ENCODE peak calls at places on chromosomes 7 and 10, in four cellular contexts. D is endothelial cell, L is cardiac muscle cell, E is choroid plexus epithelial cell. T is an unnamed sample.

GRCh38 chr7:70415179-70415972 is 716.6 kb upstream of the GALNT17 start:
- DNase-seq in L (no peak), D (no peak), E (no peak), T (no peak)

GRCh38 chr7:120832803-120833202 is 25.1 kb downstream of the TSPAN12 start:
- DNase-seq in L (no peak), E (no peak), D (no peak), T (no peak)

GRCh38 chr10:33485276-33485675 is 150.8 kb upstream of the NRP1 start:
- DNase-seq in L (no peak), E (no peak), D (no peak), T (no peak)

GRCh38 chr10:64733980-64734379 is 1212.8 kb downstream of the REEP3 start:
- DNase-seq in L (peak), D (peak), E (peak), T (peak)

GRCh38 chr7:22633286-22633953 is 93.6 kb upstream of the IL6 start:
- DNase-seq in L (no peak), D (no peak), E (no peak), T (no peak)

GRCh38 chr7:31094271-31094670 is 42.2 kb downstream of the ADCYAP1R1 start:
- DNase-seq in L (no peak), E (no peak), D (no peak), T (no peak)

GRCh38 chr10:20215547-20216152 is 399.4 kb downstream of the PLXDC2 start:
- DNase-seq in E (no peak), L (no peak), D (no peak), T (no peak)

GRCh38 chr10:78457804-78458483 is 424.3 kb downstream of the RPS24 start:
- DNase-seq in D (no peak), E (peak), L (no peak), T (no peak)

GRCh38 chr7:32506266-32507054 is 11.2 kb downstream of the AVL9 start:
- DNase-seq in D (no peak), L (no peak), E (peak), T (peak)

GRCh38 chr10:47452495-47453434 is 31.1 kb downstream of the ANXA8 start:
- DNase-seq in D (no peak), E (no peak), L (no peak), T (no peak)

GRCh38 chr10:59631237-59631636 is 78.4 kb downstream of the SLC16A9 start:
- DNase-seq in E (no peak), L (no peak), D (no peak), T (no peak)

GRCh38 chr10:27319752-27320561 is 79.4 kb upstream of the ACBD5 start:
- DNase-seq in L (peak), E (peak), D (peak), T (peak)

GRCh38 chr10:44030132-44030531 is 354.8 kb downstream of the CXCL12 start:
- DNase-seq in L (no peak), E (no peak), D (no peak), T (no peak)

GRCh38 chr10:96764345-96764744 is 44.0 kb upstream of the PIK3AP1 start:
- DNase-seq in L (no peak), D (no peak), E (no peak), T (no peak)

GRCh38 chr7:111012799-111013675 is 77.9 kb upstream of the LRRN3 start:
- DNase-seq in D (no peak), L (no peak), E (no peak), T (peak)

GRCh38 chr10:48976208-48976607 is 36.6 kb upstream of the LRRC18 start:
- DNase-seq in E (peak), D (peak), L (peak), T (peak)

GRCh38 chr7:149776848-149777407 is 3.5 kb upstream of the ZNF467 start:
- DNase-seq in E (no peak), D (no peak), L (no peak), T (no peak)

GRCh38 chr7:133936074-133936473 is 191.1 kb upstream of the LRGUK start:
- DNase-seq in L (no peak), E (peak), D (no peak), T (peak)

GRCh38 chr7:117781707-117782106 is 91.5 kb downstream of the CTTNBP2 start:
- DNase-seq in D (no peak), E (peak), L (no peak), T (no peak)
- TF ChIP-seq CTCF in D (no peak), E (no peak), L (no peak), T (no peak)

GRCh38 chr10:30238836-30239235 is 110.2 kb downstream of the MTPAP start:
- DNase-seq in D (no peak), E (no peak), L (no peak), T (no peak)

GRCh38 chr10:30241422-30242110 is 107.5 kb downstream of the MTPAP start:
- DNase-seq in L (no peak), E (no peak), D (no peak), T (no peak)
- TF ChIP-seq CTCF in L (no peak), E (no peak), D (no peak), T (no peak)

GRCh38 chr10:115968236-115968635 is 304.8 kb downstream of the GFRA1 start:
- DNase-seq in E (no peak), D (no peak), L (no peak), T (no peak)
- TF ChIP-seq CTCF in E (no peak), D (no peak), L (no peak), T (no peak)

GRCh38 chr7:26376208-26376917 is 84.7 kb downstream of the SNX10 start:
- DNase-seq in D (peak), L (peak), E (no peak), T (no peak)

GRCh38 chr7:26385240-26385639 is 93.6 kb downstream of the SNX10 start:
- DNase-seq in E (no peak), L (no peak), D (no peak), T (no peak)

GRCh38 chr7:26379711-26380110 is 88.0 kb downstream of the SNX10 start:
- DNase-seq in E (no peak), L (no peak), D (no peak), T (peak)

GRCh38 chr7:26375604-26376207 is 84.0 kb downstream of the SNX10 start:
- DNase-seq in E (no peak), D (no peak), L (peak), T (no peak)

GRCh38 chr7:26381476-26382175 is 90.0 kb downstream of the SNX10 start:
- DNase-seq in E (no peak), L (no peak), D (no peak), T (no peak)
- TF ChIP-seq CTCF in E (no peak), L (no peak), D (no peak), T (no peak)

GRCh38 chr7:73702665-73703064 is 16.8 kb downstream of the STX1A start:
- DNase-seq in D (no peak), L (no peak), E (no peak), T (no peak)

GRCh38 chr7:73700581-73701134 is 17.3 kb downstream of the BUD23 start:
- DNase-seq in E (no peak), L (no peak), D (no peak), T (no peak)

GRCh38 chr7:73700070-73700423 is 16.6 kb downstream of the BUD23 start:
- DNase-seq in L (no peak), E (no peak), D (no peak), T (no peak)

GRCh38 chr7:73702226-73702625 is 17.2 kb downstream of the STX1A start:
- DNase-seq in D (no peak), E (no peak), L (no peak), T (peak)

DNA sequence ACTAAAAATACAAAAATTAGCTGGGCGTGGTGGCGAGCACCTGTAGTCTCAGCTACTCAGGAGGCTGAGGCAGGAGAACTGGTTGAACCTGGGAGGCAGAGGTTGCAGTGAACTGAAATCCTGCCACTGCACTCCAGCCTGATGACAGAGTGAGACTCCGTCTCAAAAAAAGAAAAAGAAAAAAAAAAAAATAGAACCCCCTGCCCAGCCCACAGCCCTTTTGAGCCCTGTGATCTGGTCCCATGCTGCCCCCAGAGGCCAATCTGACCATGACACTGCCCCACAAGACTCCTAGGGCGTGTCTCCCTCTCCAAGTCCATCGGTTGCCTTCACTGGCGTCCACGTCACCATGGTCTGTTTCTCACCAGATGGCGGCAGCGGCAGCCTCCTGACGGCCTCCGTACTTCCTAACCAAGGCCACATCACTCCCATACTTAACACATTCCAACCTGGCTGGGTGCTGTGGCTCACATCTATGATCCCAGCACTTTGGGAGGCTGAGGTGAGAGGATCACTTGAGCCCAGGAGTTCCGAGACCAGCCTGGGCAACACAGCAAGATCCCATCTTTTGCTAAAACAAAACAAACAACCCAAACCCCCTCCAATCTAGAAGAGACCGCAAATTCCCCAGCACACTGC is 18.0 kb downstream of the STX1A start:
- DNase-seq in E (peak), L (peak), D (peak), T (peak)
- TF ChIP-seq CTCF in E (peak), L (peak), D (peak), T (peak)

GRCh38 chr7:132249591-132249971 is 326.7 kb downstream of the PLXNA4 start:
- DNase-seq in L (peak), E (peak), D (peak), T (peak)
- TF ChIP-seq CTCF in L (peak), E (peak), D (no peak), T (peak)

DNA sequence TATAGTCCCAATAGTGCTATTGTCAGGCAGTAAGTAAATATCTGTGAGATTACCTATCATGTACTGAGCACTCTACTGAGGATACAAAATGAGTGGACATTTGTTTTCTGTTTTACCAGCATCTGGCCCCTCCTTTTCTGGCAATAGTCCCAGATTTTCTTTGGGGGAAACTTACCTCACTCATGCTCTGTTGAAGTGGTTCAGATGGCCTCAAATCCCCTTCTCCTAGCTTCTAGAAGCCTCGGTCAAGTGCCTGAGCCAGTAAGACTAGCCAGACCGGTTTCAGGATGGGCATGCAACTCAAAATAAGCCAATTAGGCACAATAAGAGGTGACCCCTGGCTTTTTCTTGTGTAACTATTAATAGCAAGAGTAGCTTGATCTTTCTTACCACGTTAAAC is 19.7 kb downstream of the TRDMT1 start:
- DNase-seq in L (no peak), E (peak), D (no peak), T (no peak)
- TF ChIP-seq CTCF in L (no peak), E (no peak), D (no peak), T (no peak)

GRCh38 chr7:43921423-43921822 is 4.8 kb upstream of the UBE2D4 start:
- DNase-seq in L (no peak), D (no peak), E (no peak), T (no peak)

GRCh38 chr7:43929529-43930457 is 3.6 kb downstream of the UBE2D4 start:
- DNase-seq in D (no peak), L (no peak), E (no peak), T (no peak)

GRCh38 chr7:43927810-43928209 is 1.6 kb downstream of the UBE2D4 start:
- DNase-seq in E (no peak), D (no peak), L (no peak), T (no peak)

GRCh38 chr7:43922726-43923125 is 3.5 kb upstream of the UBE2D4 start:
- DNase-seq in L (no peak), E (no peak), D (no peak), T (no peak)

DNA sequence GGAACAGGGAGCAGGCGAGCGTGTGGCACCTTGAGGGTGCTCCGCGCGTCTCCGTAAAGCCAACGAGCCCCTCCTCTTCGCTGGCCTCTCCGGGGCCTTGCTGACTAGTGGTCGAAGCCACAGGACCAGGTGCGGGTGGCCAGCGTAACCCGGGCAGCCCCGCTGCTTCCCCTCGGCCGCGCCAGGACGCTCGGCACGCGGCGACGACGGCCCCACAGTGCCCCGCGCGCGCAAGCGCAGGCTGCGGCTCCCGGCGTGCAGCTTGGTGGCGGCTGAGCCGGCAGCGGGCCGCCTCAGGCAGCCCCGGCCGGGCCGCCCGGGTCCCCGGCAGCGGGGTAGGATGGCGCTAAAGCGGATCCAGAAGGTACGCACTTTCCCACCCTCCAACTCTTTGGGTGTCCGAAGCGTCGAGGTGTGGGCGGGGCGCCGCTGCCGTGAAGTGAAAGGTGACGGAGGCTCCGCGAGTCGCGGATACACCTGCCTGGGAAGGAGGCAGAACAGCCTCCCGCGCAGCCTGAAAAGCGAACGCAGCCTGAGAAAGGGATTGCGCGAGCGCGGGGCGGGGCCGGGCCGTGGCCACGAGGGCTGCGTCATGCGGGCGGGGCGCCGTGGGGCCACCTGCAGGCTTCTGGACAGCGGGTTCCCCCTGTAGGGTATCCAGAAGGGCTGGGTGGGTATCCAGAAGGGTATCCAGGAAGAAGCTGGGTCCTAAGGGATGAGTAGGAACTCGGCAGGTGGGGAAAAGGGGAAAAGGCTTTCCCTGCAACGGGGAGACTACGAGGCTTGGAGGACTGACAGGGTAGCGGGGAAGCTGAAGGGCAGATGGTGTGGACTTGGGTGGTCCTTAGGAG is at the start of gene UBE2D4:
- DNase-seq in D (peak), L (peak), E (peak), T (peak)
- TF ChIP-seq CTCF in D (no peak), L (peak), E (peak), T (no peak)

GRCh38 chr10:90709727-90710126 is 148.1 kb downstream of the HTR7 start:
- DNase-seq in D (no peak), E (no peak), L (no peak), T (no peak)

GRCh38 chr10:90707657-90708056 is 150.2 kb downstream of the HTR7 start:
- DNase-seq in D (no peak), E (no peak), L (no peak), T (no peak)

GRCh38 chr10:90718185-90718584 is 139.7 kb downstream of the HTR7 start:
- DNase-seq in E (peak), L (peak), D (no peak), T (peak)

GRCh38 chr10:90712529-90712928 is 145.3 kb downstream of the HTR7 start:
- DNase-seq in D (no peak), E (no peak), L (no peak), T (no peak)
- TF ChIP-seq CTCF in D (no peak), E (peak), L (no peak), T (no peak)

T was measured in MCF 10A.